ENCODE peak calls at places on chromosomes 11 and 22, in nine cellular contexts. One of them, this sample, is unnamed.

GRCh38 chr11:61603667-61604066 is 22.8 kb upstream of the SYT7 start:
- DNase-seq in fibroblast of mammary gland: no peak
- DNase-seq in amygdala: no peak
- DNase-seq in NCI-H1930: no peak
- DNase-seq in vagina: no peak
- DNase-seq in amniotic stem cell: no peak
- DNase-seq in stimulated activated CD8-positive, alpha-beta memory T cell treated with anti-CD3 and anti-CD28 coated beads, Interleukin-4, amount 100 ng/mL, for 1 hour: no peak
- DNase-seq in mucosa of gallbladder: no peak
- DNase-seq in AG10803: no peak
- DNase-seq in this sample: no peak

GRCh38 chr11:119470316-119471266 is 47.6 kb upstream of the THY1 start:
- DNase-seq in amniotic stem cell: peak
- DNase-seq in fibroblast of mammary gland: peak
- DNase-seq in mucosa of gallbladder: no peak
- DNase-seq in amygdala: no peak
- DNase-seq in AG10803: peak
- DNase-seq in vagina: peak
- DNase-seq in stimulated activated CD8-positive, alpha-beta memory T cell treated with anti-CD3 and anti-CD28 coated beads, Interleukin-4, amount 100 ng/mL, for 1 hour: no peak
- DNase-seq in NCI-H1930: no peak
- DNase-seq in this sample: no peak

GRCh38 chr11:88357323-88358039 is 19.9 kb upstream of the CTSC start:
- DNase-seq in amniotic stem cell: no peak
- DNase-seq in mucosa of gallbladder: no peak
- DNase-seq in stimulated activated CD8-positive, alpha-beta memory T cell treated with anti-CD3 and anti-CD28 coated beads, Interleukin-4, amount 100 ng/mL, for 1 hour: no peak
- DNase-seq in NCI-H1930: peak
- DNase-seq in AG10803: peak
- DNase-seq in fibroblast of mammary gland: peak
- DNase-seq in amygdala: no peak
- DNase-seq in vagina: no peak
- DNase-seq in this sample: no peak

GRCh38 chr11:69836401-69836800 is 17.2 kb upstream of the FGF3 start:
- DNase-seq in mucosa of gallbladder: no peak
- DNase-seq in AG10803: no peak
- DNase-seq in amygdala: no peak
- DNase-seq in vagina: no peak
- DNase-seq in NCI-H1930: no peak
- DNase-seq in fibroblast of mammary gland: no peak
- DNase-seq in amniotic stem cell: no peak
- DNase-seq in stimulated activated CD8-positive, alpha-beta memory T cell treated with anti-CD3 and anti-CD28 coated beads, Interleukin-4, amount 100 ng/mL, for 1 hour: no peak
- DNase-seq in this sample: no peak

GRCh38 chr11:76783901-76784813 is 1.0 kb downstream of the TSKU start:
- DNase-seq in vagina: no peak
- DNase-seq in mucosa of gallbladder: no peak
- DNase-seq in amniotic stem cell: peak
- DNase-seq in stimulated activated CD8-positive, alpha-beta memory T cell treated with anti-CD3 and anti-CD28 coated beads, Interleukin-4, amount 100 ng/mL, for 1 hour: no peak
- DNase-seq in amygdala: no peak
- DNase-seq in fibroblast of mammary gland: peak
- DNase-seq in NCI-H1930: peak
- DNase-seq in AG10803: peak
- DNase-seq in this sample: no peak

GRCh38 chr11:85626496-85626895 is 648 bp downstream of the DLG2 start:
- DNase-seq in amniotic stem cell: no peak
- DNase-seq in AG10803: no peak
- DNase-seq in vagina: no peak
- DNase-seq in NCI-H1930: no peak
- DNase-seq in fibroblast of mammary gland: no peak
- DNase-seq in amygdala: no peak
- DNase-seq in mucosa of gallbladder: no peak
- DNase-seq in stimulated activated CD8-positive, alpha-beta memory T cell treated with anti-CD3 and anti-CD28 coated beads, Interleukin-4, amount 100 ng/mL, for 1 hour: no peak
- DNase-seq in this sample: no peak

GRCh38 chr11:72669527-72669926 is 4.7 kb downstream of the PDE2A start:
- DNase-seq in amygdala: no peak
- DNase-seq in fibroblast of mammary gland: no peak
- DNase-seq in amniotic stem cell: no peak
- DNase-seq in mucosa of gallbladder: no peak
- DNase-seq in AG10803: no peak
- DNase-seq in NCI-H1930: no peak
- DNase-seq in stimulated activated CD8-positive, alpha-beta memory T cell treated with anti-CD3 and anti-CD28 coated beads, Interleukin-4, amount 100 ng/mL, for 1 hour: no peak
- DNase-seq in vagina: no peak
- DNase-seq in this sample: no peak

GRCh38 chr11:8671651-8672062 is 10.8 kb downstream of the TRIM66 start:
- DNase-seq in amniotic stem cell: peak
- DNase-seq in NCI-H1930: no peak
- DNase-seq in amygdala: no peak
- DNase-seq in vagina: no peak
- DNase-seq in stimulated activated CD8-positive, alpha-beta memory T cell treated with anti-CD3 and anti-CD28 coated beads, Interleukin-4, amount 100 ng/mL, for 1 hour: no peak
- DNase-seq in mucosa of gallbladder: no peak
- DNase-seq in AG10803: no peak
- DNase-seq in fibroblast of mammary gland: no peak
- DNase-seq in this sample: no peak

GRCh38 chr11:129723146-129723963 is 92.3 kb upstream of the TMEM45B start:
- DNase-seq in vagina: no peak
- DNase-seq in NCI-H1930: no peak
- DNase-seq in fibroblast of mammary gland: no peak
- DNase-seq in amygdala: no peak
- DNase-seq in AG10803: no peak
- DNase-seq in mucosa of gallbladder: no peak
- DNase-seq in stimulated activated CD8-positive, alpha-beta memory T cell treated with anti-CD3 and anti-CD28 coated beads, Interleukin-4, amount 100 ng/mL, for 1 hour: no peak
- DNase-seq in amniotic stem cell: no peak
- DNase-seq in this sample: no peak

GRCh38 chr11:101497292-101497691 is 86.5 kb downstream of the TRPC6 start:
- DNase-seq in NCI-H1930: no peak
- DNase-seq in amniotic stem cell: no peak
- DNase-seq in vagina: no peak
- DNase-seq in mucosa of gallbladder: no peak
- DNase-seq in amygdala: no peak
- DNase-seq in AG10803: no peak
- DNase-seq in fibroblast of mammary gland: no peak
- DNase-seq in stimulated activated CD8-positive, alpha-beta memory T cell treated with anti-CD3 and anti-CD28 coated beads, Interleukin-4, amount 100 ng/mL, for 1 hour: no peak
- DNase-seq in this sample: no peak

GRCh38 chr22:42581762-42582716 is 28.3 kb downstream of the SERHL2 start:
- DNase-seq in fibroblast of mammary gland: peak
- DNase-seq in stimulated activated CD8-positive, alpha-beta memory T cell treated with anti-CD3 and anti-CD28 coated beads, Interleukin-4, amount 100 ng/mL, for 1 hour: peak
- DNase-seq in vagina: no peak
- DNase-seq in mucosa of gallbladder: peak
- DNase-seq in amygdala: peak
- DNase-seq in amniotic stem cell: peak
- DNase-seq in NCI-H1930: peak
- DNase-seq in AG10803: peak
- DNase-seq in this sample: no peak

GRCh38 chr11:232783-233565 is 3.2 kb downstream of the SIRT3 start:
- DNase-seq in amniotic stem cell: no peak
- DNase-seq in AG10803: no peak
- DNase-seq in NCI-H1930: no peak
- DNase-seq in vagina: no peak
- DNase-seq in amygdala: no peak
- DNase-seq in stimulated activated CD8-positive, alpha-beta memory T cell treated with anti-CD3 and anti-CD28 coated beads, Interleukin-4, amount 100 ng/mL, for 1 hour: no peak
- DNase-seq in fibroblast of mammary gland: no peak
- DNase-seq in mucosa of gallbladder: no peak
- DNase-seq in this sample: no peak

GRCh38 chr11:64713031-64713780 is 9.8 kb downstream of the NRXN2 start:
- DNase-seq in stimulated activated CD8-positive, alpha-beta memory T cell treated with anti-CD3 and anti-CD28 coated beads, Interleukin-4, amount 100 ng/mL, for 1 hour: no peak
- DNase-seq in mucosa of gallbladder: peak
- DNase-seq in amniotic stem cell: no peak
- DNase-seq in AG10803: peak
- DNase-seq in vagina: no peak
- DNase-seq in amygdala: no peak
- DNase-seq in fibroblast of mammary gland: peak
- DNase-seq in NCI-H1930: peak
- DNase-seq in this sample: no peak

GRCh38 chr11:31397239-31397834 is 27.7 kb downstream of the DNAJC24 start:
- DNase-seq in vagina: no peak
- DNase-seq in amygdala: no peak
- DNase-seq in amniotic stem cell: peak
- DNase-seq in stimulated activated CD8-positive, alpha-beta memory T cell treated with anti-CD3 and anti-CD28 coated beads, Interleukin-4, amount 100 ng/mL, for 1 hour: no peak
- DNase-seq in mucosa of gallbladder: no peak
- DNase-seq in AG10803: peak
- DNase-seq in fibroblast of mammary gland: peak
- DNase-seq in NCI-H1930: peak
- DNase-seq in this sample: no peak

GRCh38 chr22:32378703-32379272 is 21.1 kb downstream of the RFPL3 start:
- DNase-seq in fibroblast of mammary gland: peak
- DNase-seq in stimulated activated CD8-positive, alpha-beta memory T cell treated with anti-CD3 and anti-CD28 coated beads, Interleukin-4, amount 100 ng/mL, for 1 hour: no peak
- DNase-seq in amniotic stem cell: no peak
- DNase-seq in AG10803: peak
- DNase-seq in NCI-H1930: peak
- DNase-seq in amygdala: no peak
- DNase-seq in vagina: no peak
- DNase-seq in mucosa of gallbladder: no peak
- DNase-seq in this sample: no peak

GRCh38 chr11:64341851-64342791 is 2.1 kb downstream of the CCDC88B start:
- DNase-seq in stimulated activated CD8-positive, alpha-beta memory T cell treated with anti-CD3 and anti-CD28 coated beads, Interleukin-4, amount 100 ng/mL, for 1 hour: peak
- DNase-seq in mucosa of gallbladder: peak
- DNase-seq in NCI-H1930: no peak
- DNase-seq in vagina: no peak
- DNase-seq in amygdala: peak
- DNase-seq in amniotic stem cell: peak
- DNase-seq in AG10803: peak
- DNase-seq in fibroblast of mammary gland: peak
- DNase-seq in this sample: no peak

GRCh38 chr22:29539105-29539504 is 14.5 kb downstream of the THOC5 start:
- DNase-seq in stimulated activated CD8-positive, alpha-beta memory T cell treated with anti-CD3 and anti-CD28 coated beads, Interleukin-4, amount 100 ng/mL, for 1 hour: no peak
- DNase-seq in NCI-H1930: no peak
- DNase-seq in mucosa of gallbladder: no peak
- DNase-seq in vagina: no peak
- DNase-seq in fibroblast of mammary gland: no peak
- DNase-seq in AG10803: no peak
- DNase-seq in amniotic stem cell: no peak
- DNase-seq in amygdala: no peak
- DNase-seq in this sample: no peak

GRCh38 chr11:62507023-62507422 is 39.6 kb downstream of the AHNAK start:
- DNase-seq in fibroblast of mammary gland: no peak
- DNase-seq in NCI-H1930: no peak
- DNase-seq in stimulated activated CD8-positive, alpha-beta memory T cell treated with anti-CD3 and anti-CD28 coated beads, Interleukin-4, amount 100 ng/mL, for 1 hour: no peak
- DNase-seq in amniotic stem cell: no peak
- DNase-seq in vagina: no peak
- DNase-seq in amygdala: no peak
- DNase-seq in mucosa of gallbladder: no peak
- DNase-seq in AG10803: no peak
- DNase-seq in this sample: no peak

GRCh38 chr11:43943931-43944751 is 1.7 kb downstream of the C11orf96 start:
- DNase-seq in mucosa of gallbladder: no peak
- DNase-seq in amygdala: no peak
- DNase-seq in fibroblast of mammary gland: no peak
- DNase-seq in amniotic stem cell: no peak
- DNase-seq in stimulated activated CD8-positive, alpha-beta memory T cell treated with anti-CD3 and anti-CD28 coated beads, Interleukin-4, amount 100 ng/mL, for 1 hour: no peak
- DNase-seq in vagina: no peak
- DNase-seq in NCI-H1930: no peak
- DNase-seq in AG10803: no peak
- DNase-seq in this sample: no peak

GRCh38 chr22:29464581-29464980 is 15.4 kb upstream of the NEFH start:
- DNase-seq in fibroblast of mammary gland: no peak
- DNase-seq in stimulated activated CD8-positive, alpha-beta memory T cell treated with anti-CD3 and anti-CD28 coated beads, Interleukin-4, amount 100 ng/mL, for 1 hour: no peak
- DNase-seq in vagina: no peak
- DNase-seq in amniotic stem cell: no peak
- DNase-seq in NCI-H1930: no peak
- DNase-seq in AG10803: no peak
- DNase-seq in mucosa of gallbladder: no peak
- DNase-seq in amygdala: no peak
- DNase-seq in this sample: no peak

GRCh38 chr22:50173983-50174355 is 3.4 kb downstream of the PANX2 start:
- DNase-seq in NCI-H1930: no peak
- DNase-seq in amniotic stem cell: no peak
- DNase-seq in mucosa of gallbladder: no peak
- DNase-seq in amygdala: no peak
- DNase-seq in AG10803: no peak
- DNase-seq in vagina: no peak
- DNase-seq in fibroblast of mammary gland: no peak
- DNase-seq in stimulated activated CD8-positive, alpha-beta memory T cell treated with anti-CD3 and anti-CD28 coated beads, Interleukin-4, amount 100 ng/mL, for 1 hour: no peak
- DNase-seq in this sample: no peak

GRCh38 chr22:31526275-31526674 is 29.9 kb downstream of the SFI1 start:
- DNase-seq in AG10803: no peak
- DNase-seq in vagina: no peak
- DNase-seq in amygdala: no peak
- DNase-seq in fibroblast of mammary gland: no peak
- DNase-seq in stimulated activated CD8-positive, alpha-beta memory T cell treated with anti-CD3 and anti-CD28 coated beads, Interleukin-4, amount 100 ng/mL, for 1 hour: no peak
- DNase-seq in amniotic stem cell: no peak
- DNase-seq in mucosa of gallbladder: no peak
- DNase-seq in NCI-H1930: no peak
- DNase-seq in this sample: no peak

GRCh38 chr22:35996596-35996995 is 32.0 kb downstream of the RBFOX2 start:
- DNase-seq in fibroblast of mammary gland: no peak
- DNase-seq in AG10803: no peak
- DNase-seq in mucosa of gallbladder: no peak
- DNase-seq in vagina: no peak
- DNase-seq in amygdala: no peak
- DNase-seq in NCI-H1930: no peak
- DNase-seq in amniotic stem cell: no peak
- DNase-seq in stimulated activated CD8-positive, alpha-beta memory T cell treated with anti-CD3 and anti-CD28 coated beads, Interleukin-4, amount 100 ng/mL, for 1 hour: no peak
- DNase-seq in this sample: no peak

GRCh38 chr22:22397875-22398524 is 110.5 kb downstream of the ZNF280B start:
- DNase-seq in AG10803: no peak
- DNase-seq in stimulated activated CD8-positive, alpha-beta memory T cell treated with anti-CD3 and anti-CD28 coated beads, Interleukin-4, amount 100 ng/mL, for 1 hour: no peak
- DNase-seq in NCI-H1930: no peak
- DNase-seq in mucosa of gallbladder: no peak
- DNase-seq in vagina: peak
- DNase-seq in amygdala: no peak
- DNase-seq in amniotic stem cell: no peak
- DNase-seq in fibroblast of mammary gland: no peak
- DNase-seq in this sample: no peak

GRCh38 chr11:111582881-111583280 is 19.4 kb upstream of the SIK2 start:
- DNase-seq in fibroblast of mammary gland: no peak
- DNase-seq in mucosa of gallbladder: no peak
- DNase-seq in vagina: no peak
- DNase-seq in NCI-H1930: no peak
- DNase-seq in amygdala: no peak
- DNase-seq in stimulated activated CD8-positive, alpha-beta memory T cell treated with anti-CD3 and anti-CD28 coated beads, Interleukin-4, amount 100 ng/mL, for 1 hour: no peak
- DNase-seq in amniotic stem cell: no peak
- DNase-seq in AG10803: no peak
- DNase-seq in this sample: no peak

GRCh38 chr11:38971141-38971540 is 2373.1 kb upstream of the RAG2 start:
- DNase-seq in amygdala: no peak
- DNase-seq in mucosa of gallbladder: no peak
- DNase-seq in amniotic stem cell: no peak
- DNase-seq in fibroblast of mammary gland: no peak
- DNase-seq in NCI-H1930: no peak
- DNase-seq in vagina: no peak
- DNase-seq in AG10803: no peak
- DNase-seq in stimulated activated CD8-positive, alpha-beta memory T cell treated with anti-CD3 and anti-CD28 coated beads, Interleukin-4, amount 100 ng/mL, for 1 hour: no peak
- DNase-seq in this sample: no peak

GRCh38 chr11:94325681-94326080 is 21.3 kb downstream of the IZUMO1R start:
- DNase-seq in stimulated activated CD8-positive, alpha-beta memory T cell treated with anti-CD3 and anti-CD28 coated beads, Interleukin-4, amount 100 ng/mL, for 1 hour: peak
- DNase-seq in fibroblast of mammary gland: peak
- DNase-seq in amniotic stem cell: no peak
- DNase-seq in amygdala: no peak
- DNase-seq in vagina: no peak
- DNase-seq in mucosa of gallbladder: no peak
- DNase-seq in AG10803: no peak
- DNase-seq in NCI-H1930: no peak
- DNase-seq in this sample: no peak

GRCh38 chr11:68677432-68677831 is 6.9 kb upstream of the GAL start:
- DNase-seq in fibroblast of mammary gland: peak
- DNase-seq in mucosa of gallbladder: no peak
- DNase-seq in NCI-H1930: no peak
- DNase-seq in amygdala: no peak
- DNase-seq in amniotic stem cell: no peak
- DNase-seq in vagina: no peak
- DNase-seq in AG10803: peak
- DNase-seq in stimulated activated CD8-positive, alpha-beta memory T cell treated with anti-CD3 and anti-CD28 coated beads, Interleukin-4, amount 100 ng/mL, for 1 hour: no peak
- DNase-seq in this sample: no peak

This sample was measured in NCI-H1436 treated with DMSO at 0.1 percent for 48 hours.